ENCODE peak calls at places on chromosome 5, in four cellular contexts. H is A549, K is HepG2, F is K562. R is an unnamed sample.

GRCh38 chr5:132746592-132747063 is 598 bp upstream of the CCNI2 start:
- DNase-seq in H (no peak), K (no peak), F (no peak), R (no peak)

GRCh38 chr5:111512026-111512405 is 319 bp downstream of the STARD4 start:
- DNase-seq in H (peak; percentile 26), K (peak; percentile 18), F (no peak), R (peak; percentile 31)

GRCh38 chr5:167361841-167362240 is 929.6 kb upstream of the WWC1 start:
- DNase-seq in H (no peak), K (no peak), F (no peak), R (no peak)

GRCh38 chr5:179699640-179700298 is 1.0 kb downstream of the CANX start:
- DNase-seq in H (peak; percentile 52), K (peak; percentile 57), F (peak; percentile 55), R (peak; percentile 36)

GRCh38 chr5:180343846-180344327 is 9.2 kb downstream of the GFPT2 start:
- DNase-seq in H (no peak), K (no peak), F (no peak), R (no peak)

GRCh38 chr5:74201334-74202081 is 439.0 kb downstream of the ENC1 start:
- DNase-seq in H (no peak), K (no peak), F (no peak), R (peak; percentile 51)

GRCh38 chr5:96752341-96753016 is 55.3 kb downstream of the ERAP1 start:
- DNase-seq in H (peak; percentile 27), K (peak; percentile 65), F (peak; percentile 50), R (peak; percentile 69)

GRCh38 chr5:79105868-79106267 is 5.7 kb upstream of the BHMT start:
- DNase-seq in H (peak; percentile 14), K (no peak), F (peak; percentile 16), R (no peak)

GRCh38 chr5:168172718-168173045 is 118.8 kb upstream of the WWC1 start:
- DNase-seq in H (no peak), K (no peak), F (no peak), R (no peak)

GRCh38 chr5:167452186-167452585 is 839.3 kb upstream of the WWC1 start:
- DNase-seq in H (no peak), K (no peak), F (no peak), R (no peak)

GRCh38 chr5:102511666-102512065 is 12.9 kb upstream of the SLCO6A1 start:
- DNase-seq in H (no peak), K (no peak), F (no peak), R (no peak)
- TF ChIP-seq MAZ in H (no peak), K (no peak), F (no peak), R (no peak)

GRCh38 chr5:149995385-149996085 is 4.9 kb downstream of the TIGD6 start:
- DNase-seq in H (no peak), K (no peak), F (no peak), R (no peak)
- TF ChIP-seq MAZ in H (no peak), K (no peak), F (no peak), R (no peak)

GRCh38 chr5:72447751-72448150 is 59.5 kb downstream of the ZNF366 start:
- DNase-seq in H (no peak), K (no peak), F (no peak), R (no peak)
- TF ChIP-seq MAZ in H (no peak), K (no peak), F (no peak), R (no peak)

GRCh38 chr5:141510160-141510559 is 21.3 kb downstream of the PCDHGC5 start:
- DNase-seq in H (no peak), K (no peak), F (no peak), R (no peak)

GRCh38 chr5:141507387-141508091 is 18.7 kb downstream of the PCDHGC5 start:
- DNase-seq in H (no peak), K (no peak), F (no peak), R (peak; percentile 94)

GRCh38 chr5:141508440-141508807 is 19.5 kb downstream of the PCDHGC5 start:
- DNase-seq in H (no peak), K (no peak), F (no peak), R (no peak)

GRCh38 chr5:141510850-141511718 is 22.2 kb downstream of the PCDHGC5 start:
- DNase-seq in H (no peak), K (no peak), F (no peak), R (no peak)

GRCh38 chr5:141508808-141509611 is 20.1 kb downstream of the PCDHGC5 start:
- DNase-seq in H (no peak), K (peak; percentile 5), F (no peak), R (peak; percentile 97)
- TF ChIP-seq MAZ in H (no peak), K (no peak), F (no peak), R (no peak)

R was measured in IMR-90.